ENCODE peak calls at places on chromosomes 3 and 15, in five cellular contexts. W is GM12878, S is HepG2, X is HCT116, N is K562. U is an unnamed sample.
A peak's percentile ranks its signal among the peaks of the same experiment; 100 is the strongest.

GRCh38 chr3:63900459-63900858 is 11.7 kb downstream of the SCAANT1 start:
- DNase-seq in N (peak; percentile 14), S (no peak), X (no peak), W (no peak), U (no peak)

GRCh38 chr3:9157651-9158383 is 91.6 kb downstream of the SRGAP3 start:
- DNase-seq in W (no peak), N (no peak), X (no peak), S (no peak), U (peak; percentile 50)

GRCh38 chr15:48389701-48390143 is 58.5 kb downstream of the DUT start:
- DNase-seq in N (no peak), X (no peak), W (no peak), S (no peak), U (no peak)

GRCh38 chr3:45179163-45179562 is 33.0 kb upstream of the CDCP1 start:
- DNase-seq in X (no peak), W (no peak), N (no peak), S (no peak), U (no peak)

GRCh38 chr15:39466428-39466827 is 114.5 kb upstream of the THBS1 start:
- DNase-seq in W (no peak), X (no peak), N (peak; percentile 28), S (no peak), U (peak; percentile 8)

GRCh38 chr15:83871808-83872559 is 218.1 kb downstream of the ADAMTSL3 start:
- DNase-seq in S (no peak), N (peak; percentile 36), X (no peak), W (peak; percentile 17), U (no peak)

GRCh38 chr3:10450494-10451440 is 54.6 kb downstream of the ATP2B2 start:
- DNase-seq in X (no peak), N (no peak), S (no peak), W (no peak), U (peak; percentile 46)

GRCh38 chr3:8767667-8768363 is 1.6 kb downstream of the OXTR start:
- DNase-seq in W (no peak), S (peak; percentile 28), N (no peak), X (no peak), U (peak; percentile 84)

GRCh38 chr3:40782086-40782721 is 257.4 kb downstream of the ZNF621 start:
- DNase-seq in W (no peak), X (no peak), S (peak; percentile 37), N (no peak), U (peak; percentile 29)

GRCh38 chr3:102510663-102511062 is 75.8 kb downstream of the ZPLD1 start:
- DNase-seq in N (no peak), S (no peak), W (no peak), X (no peak), U (no peak)

GRCh38 chr15:52295421-52295991 is at the start of gene MYO5C:
- DNase-seq in X (peak; percentile 64), W (no peak), N (no peak), S (peak; percentile 68), U (peak; percentile 95)

GRCh38 chr3:138458774-138459499 is 24.5 kb downstream of the ESYT3 start:
- DNase-seq in X (no peak), N (no peak), W (no peak), S (no peak), U (no peak)

GRCh38 chr15:83446904-83447708 is at the start of gene SH3GL3:
- DNase-seq in W (no peak), X (peak; percentile 32), N (peak; percentile 91), S (no peak), U (peak; percentile 93)

GRCh38 chr3:60913474-60913873 is 337.8 kb downstream of the FHIT start:
- DNase-seq in X (no peak), S (no peak), N (no peak), W (no peak), U (no peak)

GRCh38 chr3:38067508-38068233 is 28.7 kb downstream of the DLEC1 start:
- DNase-seq in W (no peak), N (peak; percentile 14), S (no peak), X (no peak), U (no peak)

GRCh38 chr15:79858469-79858868 is 38.3 kb downstream of the MTHFS start:
- DNase-seq in X (no peak), W (no peak), S (no peak), N (no peak), U (no peak)

GRCh38 chr3:194382892-194383223 is 13.3 kb upstream of the LRRC15 start:
- DNase-seq in W (no peak), S (no peak), N (no peak), X (no peak), U (no peak)

GRCh38 chr3:68560728-68561127 is 371.6 kb downstream of the TAFA4 start:
- DNase-seq in N (no peak), X (no peak), W (no peak), S (no peak), U (no peak)

GRCh38 chr3:62586356-62586755 is 213.0 kb upstream of the FEZF2 start:
- DNase-seq in N (no peak), S (no peak), X (no peak), W (no peak), U (no peak)

GRCh38 chr3:62585861-62586260 is 212.5 kb upstream of the FEZF2 start:
- DNase-seq in S (no peak), N (no peak), W (no peak), X (no peak), U (no peak)

GRCh38 chr3:62587169-62587568 is 213.8 kb upstream of the FEZF2 start:
- DNase-seq in X (no peak), N (no peak), W (no peak), S (no peak), U (no peak)

GRCh38 chr3:62589078-62589477 is 215.7 kb upstream of the FEZF2 start:
- DNase-seq in N (no peak), W (no peak), S (no peak), X (no peak), U (no peak)

GRCh38 chr3:62587579-62588031 is 214.3 kb upstream of the FEZF2 start:
- DNase-seq in X (no peak), N (no peak), W (no peak), S (no peak), U (no peak)
- TF ChIP-seq EZH2 in X (no peak), N (no peak), W (no peak), S (no peak), U (no peak)

GRCh38 chr3:169041677-169042171 is 621.8 kb downstream of the MECOM start:
- DNase-seq in N (peak; percentile 20), X (peak; percentile 19), W (no peak), S (peak; percentile 12), U (peak; percentile 15)
- TF ChIP-seq CTCF in N (peak; percentile 22), X (peak; percentile 57), W (no peak), S (no peak), U (no peak)

DNA sequence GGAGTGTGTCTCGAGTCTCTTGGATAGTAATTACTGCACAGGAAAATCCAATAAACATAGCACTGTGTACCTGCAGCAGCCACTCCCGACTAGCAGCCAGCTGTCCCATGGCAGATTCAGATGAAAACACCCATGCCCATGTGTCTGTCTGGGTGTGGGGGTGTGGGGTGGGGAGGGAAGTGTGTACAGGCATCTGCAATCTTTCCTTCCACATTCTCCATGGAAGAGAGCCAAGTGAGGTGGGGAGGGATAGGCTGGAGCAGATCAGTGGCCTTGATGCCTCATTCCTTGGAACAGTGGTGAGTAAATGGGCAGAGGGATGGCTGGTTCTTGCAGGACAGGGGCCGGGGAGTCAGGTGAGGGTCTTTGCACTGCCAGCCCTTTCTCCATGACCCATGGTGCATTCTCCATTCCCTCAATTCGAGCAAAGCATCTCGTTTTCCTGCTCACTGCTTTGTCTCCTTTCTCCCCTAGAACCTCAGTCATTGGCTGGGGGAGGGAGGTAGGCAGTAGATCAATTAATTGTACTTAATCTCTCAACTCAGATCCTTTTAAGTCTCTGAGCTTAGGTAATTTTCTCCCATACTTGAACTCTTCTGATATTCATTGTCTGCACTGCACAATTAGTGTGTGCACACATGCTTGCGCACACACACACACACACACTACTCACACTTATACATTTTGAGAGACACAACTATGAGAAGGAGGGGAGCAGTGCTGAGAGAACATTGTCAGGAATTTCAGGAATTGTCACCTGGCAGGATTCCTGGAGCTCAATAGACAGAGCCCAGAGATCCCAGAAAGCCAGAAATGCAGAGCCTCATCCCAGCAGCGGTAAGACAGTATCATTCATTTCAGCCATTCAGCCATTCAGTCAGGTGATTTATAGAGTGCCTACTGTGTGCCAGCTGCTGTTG is 31.8 kb downstream of the PDIA5 start:
- DNase-seq in S (no peak), X (no peak), N (no peak), W (no peak), U (peak; percentile 74)
- TF ChIP-seq REST in S (no peak), X (no peak), N (no peak), W (no peak), U (no peak)

GRCh38 chr15:89366656-89367393 is 32.2 kb upstream of the POLG start:
- DNase-seq in X (no peak), W (no peak), N (no peak), S (no peak), U (no peak)
- TF ChIP-seq EZH2 in X (no peak), W (no peak), N (no peak), S (no peak), U (peak; percentile 72)

DNA sequence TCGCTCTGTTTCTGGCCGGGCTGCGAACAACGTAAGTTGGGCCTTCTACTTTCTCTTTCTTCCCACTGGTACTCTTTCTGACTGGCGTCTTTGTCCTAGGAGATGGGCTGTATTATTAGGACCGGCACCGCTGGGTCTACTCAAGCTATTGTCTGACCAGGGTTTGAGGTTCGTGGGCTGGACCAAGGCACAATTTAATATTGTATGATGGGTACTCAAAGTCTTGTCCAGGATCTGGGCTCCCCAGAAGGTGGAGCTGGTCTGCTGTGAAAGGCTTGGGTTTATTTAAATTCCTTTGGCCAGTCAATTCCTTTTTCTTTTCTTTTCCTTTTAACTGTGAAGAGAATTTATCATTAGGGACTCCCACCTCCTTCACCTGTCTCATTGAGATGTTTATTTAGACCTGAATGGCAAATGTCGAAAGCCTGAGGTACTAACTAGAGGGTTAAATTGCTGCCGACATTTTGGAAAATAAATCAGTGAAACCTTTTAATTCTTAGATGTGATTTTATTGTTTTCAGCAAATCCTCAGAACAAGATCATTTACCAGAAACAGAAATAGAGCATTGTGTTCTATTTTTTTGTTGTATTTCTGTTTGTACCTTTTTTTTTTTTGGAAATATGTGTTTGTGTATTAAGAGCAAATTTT is 410 bp downstream of the LRRC49 start:
- DNase-seq in W (no peak), N (no peak), S (peak; percentile 6), X (no peak), U (no peak)
- TF ChIP-seq CTCF in W (peak; percentile 27), N (no peak), S (no peak), X (peak; percentile 58), U (peak; percentile 31)

GRCh38 chr15:45253330-45253729 is 1.3 kb downstream of the SLC28A2 start:
- DNase-seq in N (no peak), S (no peak), W (no peak), X (no peak), U (peak; percentile 70)
- TF ChIP-seq REST in N (no peak), S (no peak), W (no peak), X (no peak), U (no peak)

GRCh38 chr3:184604039-184604955 is 42.7 kb downstream of the EPHB3 start:
- DNase-seq in S (no peak), N (no peak), X (no peak), W (no peak), U (peak; percentile 94)
- TF ChIP-seq EZH2 in S (no peak), N (peak; percentile 89), X (no peak), W (no peak), U (peak; percentile 17)

GRCh38 chr3:126267169-126267975 is 87.0 kb upstream of the ALDH1L1 start:
- DNase-seq in W (no peak), S (peak; percentile 88), X (peak; percentile 35), N (no peak), U (peak; percentile 96)
- TF ChIP-seq CTCF in W (no peak), S (peak; percentile 71), X (no peak), N (no peak), U (no peak)